ENCODE peak calls at places on chromosomes 5 and 9, in seven cellular contexts. O is transverse colon, Y is heart left ventricle, P is uterus, D is esophagus squamous epithelium, L is thyroid gland, N is Peyer's patch. K is an unnamed sample. For H3K4me1, the result is how much of the 10 kb centered on the place peaks cover.

GRCh38 chr9:85420750-85421149 is 321.0 kb downstream of the AGTPBP1 start:
- DNase-seq in L (no peak), Y (no peak), P (no peak), D (no peak), O (no peak), N (no peak), K (no peak)

GRCh38 chr9:130846487-130847305 is 11.6 kb downstream of the ABL1 start:
- DNase-seq in L (peak), Y (peak), N (no peak), P (peak), D (no peak), O (no peak), K (peak)

GRCh38 chr9:113892861-113893491 is 16.9 kb downstream of the ZNF618 start:
- DNase-seq in D (no peak), L (no peak), Y (no peak), P (no peak), N (no peak), O (no peak), K (no peak)

GRCh38 chr9:20513126-20513913 is 109.0 kb downstream of the MLLT3 start:
- DNase-seq in L (peak), N (no peak), P (no peak), D (no peak), Y (no peak), O (no peak), K (no peak)

GRCh38 chr9:100352201-100352726 is 478 bp downstream of the TEX10 start:
- DNase-seq in N (peak), O (peak), P (peak), Y (peak), D (no peak), L (peak), K (peak)

GRCh38 chr9:17799383-17799782 is 220.5 kb downstream of the SH3GL2 start:
- DNase-seq in L (no peak), P (no peak), N (no peak), O (no peak), D (no peak), Y (no peak), K (no peak)

GRCh38 chr9:113807173-113808061 is 68.7 kb upstream of the ZNF618 start:
- DNase-seq in Y (peak), P (peak), D (no peak), L (peak), O (peak), N (no peak), K (peak)

GRCh38 chr5:4205408-4205807 is 609.8 kb downstream of the IRX1 start:
- DNase-seq in L (no peak), P (no peak), Y (no peak), D (no peak), O (no peak), N (no peak), K (no peak)

GRCh38 chr5:32059779-32060178 is 114.3 kb downstream of the GOLPH3 start:
- DNase-seq in L (no peak), N (no peak), P (no peak), Y (no peak), D (no peak), O (no peak), K (no peak)

GRCh38 chr5:19987594-19988345 is at the start of gene CDH18:
- DNase-seq in D (no peak), N (no peak), L (no peak), O (no peak), Y (peak), P (no peak), K (peak)

GRCh38 chr9:89522261-89522978 is 24.5 kb upstream of the SEMA4D start:
- DNase-seq in Y (no peak), P (no peak), N (peak), L (no peak), D (no peak), O (peak), K (no peak)

GRCh38 chr9:126638571-126639132 is 24.9 kb downstream of the LMX1B start:
- DNase-seq in L (no peak), D (no peak), O (no peak), P (no peak), Y (no peak), N (no peak), K (no peak)

GRCh38 chr9:129697956-129698757 is 32.7 kb downstream of the PRRX2 start:
- DNase-seq in O (peak), P (peak), N (no peak), Y (peak), D (no peak), L (peak), K (peak)

GRCh38 chr5:154355141-154355611 is 90.6 kb upstream of the SAP30L start:
- DNase-seq in N (no peak), P (no peak), L (no peak), O (no peak), D (no peak), Y (peak), K (peak)

GRCh38 chr9:30714389-30714788 is 1670.1 kb upstream of the ACO1 start:
- DNase-seq in D (no peak), Y (no peak), N (no peak), L (no peak), P (no peak), O (no peak), K (no peak)

GRCh38 chr5:147558826-147559225 is 49.0 kb upstream of the DPYSL3 start:
- DNase-seq in Y (peak), N (no peak), O (peak), L (peak), P (peak), D (no peak), K (no peak)

GRCh38 chr5:65981548-65981947 is 55.2 kb downstream of the ERBIN start:
- DNase-seq in Y (no peak), D (no peak), N (no peak), O (no peak), L (no peak), P (no peak), K (no peak)

GRCh38 chr5:177295929-177296328 is 7.6 kb downstream of the RAB24 start:
- DNase-seq in D (no peak), L (no peak), Y (no peak), N (peak), O (no peak), P (no peak), K (no peak)

GRCh38 chr9:136174779-136175744 is 29.9 kb downstream of the LHX3 start:
- DNase-seq in D (no peak), N (no peak), Y (no peak), L (no peak), P (no peak), O (no peak), K (no peak)

GRCh38 chr5:93433422-93433821 is 147.6 kb downstream of the NR2F1-AS1 start:
- DNase-seq in P (no peak), Y (no peak), O (no peak), N (no peak), D (no peak), L (no peak), K (no peak)

GRCh38 chr9:94034511-94034910 is 49.8 kb upstream of the PTPDC1 start:
- DNase-seq in D (no peak), N (no peak), L (no peak), O (no peak), Y (no peak), P (no peak), K (no peak)

GRCh38 chr5:143141652-143142051 is 261.8 kb downstream of the NR3C1 start:
- DNase-seq in O (no peak), N (no peak), P (no peak), D (no peak), L (no peak), Y (no peak), K (no peak)

GRCh38 chr5:1540166-1540565 is 16.4 kb upstream of the LPCAT1 start:
- DNase-seq in Y (no peak), L (no peak), P (peak), O (no peak), N (no peak), D (no peak), K (no peak)

GRCh38 chr9:126097679-126098078 is 228.9 kb upstream of the MVB12B start:
- DNase-seq in Y (no peak), L (no peak), O (no peak), D (no peak), N (no peak), P (no peak), K (no peak)

GRCh38 chr9:98804083-98804482 is 3.4 kb upstream of the GALNT12 start:
- DNase-seq in Y (no peak), L (no peak), P (no peak), D (no peak), N (no peak), O (no peak), K (no peak)

GRCh38 chr9:124302921-124303320 is 45.2 kb downstream of the NEK6 start:
- DNase-seq in D (no peak), Y (no peak), N (no peak), O (no peak), P (no peak), L (no peak), K (no peak)

GRCh38 chr9:129886226-129887174 is 51.2 kb downstream of the USP20 start:
- DNase-seq in O (peak), P (no peak), D (no peak), L (peak), N (peak), Y (no peak), K (no peak)

GRCh38 chr5:64958757-64959391 is 190.1 kb downstream of the CWC27 start:
- DNase-seq in D (no peak), N (no peak), L (no peak), Y (no peak), O (no peak), P (no peak), K (no peak)

GRCh38 chr9:137365552-137366444 is 57.2 kb downstream of the EXD3 start:
- DNase-seq in P (no peak), L (no peak), Y (no peak), D (no peak), N (no peak), O (no peak), K (no peak)

GRCh38 chr5:134005415-134006118 is 792 bp upstream of the VDAC1 start:
- DNase-seq in D (no peak), L (peak), N (no peak), O (peak), Y (peak), P (peak), K (no peak)

GRCh38 chr5:134001938-134002731 is 2.6 kb downstream of the VDAC1 start:
- DNase-seq in O (no peak), Y (no peak), L (no peak), N (no peak), P (no peak), D (no peak), K (no peak)

GRCh38 chr5:134004626-134005414 is at the start of gene VDAC1:
- DNase-seq in P (peak), Y (peak), N (peak), O (peak), L (peak), D (no peak), K (peak)

GRCh38 chr5:134003064-134003956 is 1.5 kb downstream of the VDAC1 start:
- DNase-seq in P (no peak), O (no peak), N (no peak), D (no peak), Y (no peak), L (no peak), K (no peak)

DNA sequence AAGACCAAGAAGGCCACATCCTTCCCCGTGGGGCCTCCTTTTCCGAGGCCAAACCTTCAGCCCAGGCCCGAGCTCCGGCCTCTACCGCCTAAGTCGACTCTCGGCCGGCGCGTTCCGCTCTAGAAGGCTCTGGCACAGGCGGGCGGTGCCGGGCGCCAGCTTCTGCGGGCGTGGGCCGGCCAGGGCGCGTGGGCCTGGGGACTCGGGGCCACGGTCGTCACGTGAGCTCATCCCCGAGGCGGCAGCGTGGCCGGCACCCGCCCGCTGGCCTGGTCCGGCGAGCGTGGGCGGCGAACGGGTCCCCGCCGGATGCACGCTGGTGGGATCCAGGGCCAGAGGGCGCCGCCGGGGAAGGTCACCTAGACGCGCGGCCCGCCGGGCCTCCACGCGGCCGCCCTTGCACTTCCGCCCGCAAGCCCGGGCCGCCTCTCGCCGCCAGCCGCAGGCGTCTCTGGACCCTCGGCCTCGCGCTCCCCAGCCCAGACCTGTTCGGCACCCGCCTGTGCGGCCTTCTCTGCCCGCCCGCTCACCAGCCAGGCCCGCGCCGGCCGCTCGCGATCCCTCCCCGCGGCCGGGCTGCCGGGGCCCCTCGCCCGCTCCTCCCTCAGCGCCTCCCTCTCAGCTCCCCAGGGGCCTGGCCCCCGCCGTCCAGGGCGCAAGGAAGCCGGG is 684 bp downstream of the VDAC1 start:
- DNase-seq in O (peak), D (no peak), P (peak), Y (peak), L (peak), N (peak), K (peak)
- TF ChIP-seq POLR2A in O (no peak), D (no peak), P (no peak), Y (no peak), L (no peak), N (no peak), K (no peak)

GRCh38 chr5:131637694-131638093 is 2.7 kb upstream of the RAPGEF6 start:
- DNase-seq in P (no peak), Y (no peak), O (no peak), N (no peak), D (no peak), L (no peak), K (no peak)
- H3K4me1 ChIP-seq in P (under half), Y (under half), O (under half), N (under half), D (under half), L (under half), K (under half)

GRCh38 chr5:135369952-135370351 is 29.1 kb downstream of the MACROH2A1 start:
- DNase-seq in O (no peak), P (no peak), N (no peak), Y (no peak), D (no peak), L (no peak), K (no peak)

GRCh38 chr5:135365281-135365680 is 33.8 kb downstream of the MACROH2A1 start:
- DNase-seq in O (no peak), D (no peak), L (no peak), P (no peak), Y (no peak), N (no peak), K (no peak)

GRCh38 chr5:135364416-135365262 is 34.4 kb downstream of the MACROH2A1 start:
- DNase-seq in N (no peak), P (no peak), Y (no peak), L (no peak), D (no peak), O (no peak), K (no peak)

GRCh38 chr5:135367554-135367953 is 31.5 kb downstream of the MACROH2A1 start:
- DNase-seq in N (no peak), L (peak), Y (no peak), P (no peak), O (no peak), D (no peak), K (no peak)

DNA sequence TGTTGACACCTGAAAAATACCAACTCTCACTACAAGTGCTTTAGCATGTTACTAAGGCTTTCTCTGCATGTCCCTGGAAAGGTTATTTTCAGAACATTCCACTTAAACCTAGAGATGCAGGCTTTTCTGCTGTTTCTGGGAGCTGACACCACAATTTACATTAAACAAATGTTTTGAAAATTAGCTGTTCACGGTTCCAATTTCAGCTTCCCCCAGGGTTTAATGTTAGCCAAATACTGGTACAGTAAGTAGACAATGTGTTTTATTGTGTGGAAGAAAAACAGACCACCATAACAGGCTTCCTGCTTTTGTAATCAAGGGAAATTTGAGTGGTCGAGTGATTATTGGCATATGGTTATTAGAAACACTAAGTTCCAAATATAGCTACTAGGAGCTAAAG is 32.0 kb downstream of the MACROH2A1 start:
- DNase-seq in D (no peak), N (no peak), L (no peak), O (no peak), Y (no peak), P (no peak), K (no peak)
- TF ChIP-seq CTCF in D (no peak), N (no peak), L (no peak), O (no peak), Y (no peak), P (no peak), K (no peak)

GRCh38 chr9:80678906-80679305 is 1010.4 kb downstream of the TLE1 start:
- DNase-seq in D (no peak), L (no peak), O (no peak), P (no peak), Y (no peak), N (no peak), K (no peak)
- TF ChIP-seq POLR2A in D (no peak), L (no peak), O (no peak), P (no peak), Y (no peak), N (no peak), K (no peak)

GRCh38 chr5:170330568-170331054 is 33.0 kb upstream of the LCP2 start:
- DNase-seq in D (no peak), Y (no peak), O (no peak), L (peak), N (no peak), P (no peak), K (no peak)
- H3K4me1 ChIP-seq in D (under half), Y (under half), O (under half), L (under half), N (under half), P (under half), K (under half)

GRCh38 chr5:172984244-172984953 is 828 bp downstream of the ATP6V0E1 start:
- DNase-seq in L (peak), O (peak), D (peak), Y (peak), N (peak), P (peak), K (peak)
- TF ChIP-seq CTCF in L (peak), O (peak), D (peak), Y (peak), N (peak), P (peak), K (no peak)

DNA sequence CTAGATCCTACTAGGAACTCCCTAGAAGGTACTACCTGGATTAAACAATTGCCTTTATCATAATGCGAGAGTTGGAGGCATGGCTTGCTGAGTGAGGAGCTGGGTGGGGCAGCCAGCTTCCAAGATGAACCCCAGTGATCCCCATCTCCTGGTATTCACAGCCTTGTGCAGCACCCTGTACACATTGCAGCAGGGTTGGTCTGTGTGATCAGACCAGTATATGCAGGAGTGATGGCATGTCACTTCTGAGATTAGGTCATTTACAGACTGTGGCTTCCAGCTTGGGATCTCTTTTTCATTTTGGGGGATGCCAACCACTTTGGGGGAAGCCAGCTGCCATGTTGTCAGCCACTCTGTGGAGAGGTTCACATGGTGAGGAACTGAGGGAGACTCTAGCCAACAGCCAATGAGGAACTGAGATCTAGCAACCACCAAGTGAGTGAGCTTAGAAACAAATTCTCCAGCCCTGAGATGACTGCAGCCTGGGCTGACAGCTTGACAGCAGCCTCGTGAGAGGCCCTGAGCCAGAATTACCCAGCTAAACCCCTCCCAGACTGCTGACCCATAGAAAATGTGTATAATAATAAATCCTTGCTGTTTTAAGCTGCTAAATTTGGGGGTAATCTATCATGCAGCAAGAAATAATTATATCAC is 102.9 kb upstream of the SLC44A1 start:
- DNase-seq in N (no peak), Y (peak), D (no peak), P (no peak), O (no peak), L (no peak), K (peak)
- TF ChIP-seq POLR2A in N (no peak), Y (no peak), D (no peak), P (no peak), O (no peak), L (no peak), K (no peak)

GRCh38 chr5:150224483-150225027 is 34.7 kb downstream of the SLC6A7 start:
- DNase-seq in D (no peak), P (no peak), L (no peak), Y (no peak), O (no peak), N (no peak), K (no peak)
- H3K4me1 ChIP-seq in D (under half), P (under half), L (under half), Y (under half), O (under half), N (under half), K (under half)